ENCODE peak calls at places on chromosome 18, in four cellular contexts. S is kidney epithelial cell, K is kidney, Z is dorsolateral prefrontal cortex. A is an unnamed sample.

GRCh38 chr18:23619388-23619873 is 33.1 kb upstream of the NPC1 start:
- DNase-seq in S (no peak), K (no peak), Z (peak; percentile 47), A (no peak)

GRCh38 chr18:43665239-43665788 is 388.0 kb upstream of the SYT4 start:
- DNase-seq in S (peak; percentile 67), Z (no peak), K (no peak), A (no peak)

GRCh38 chr18:63273170-63273925 is 46.2 kb downstream of the BCL2 start:
- DNase-seq in Z (no peak), S (no peak), K (no peak), A (no peak)

GRCh38 chr18:61334951-61335736 is 1.9 kb downstream of the CDH20 start:
- DNase-seq in K (no peak), S (no peak), Z (peak; percentile 53), A (no peak)

GRCh38 chr18:58183226-58183625 is 139.2 kb downstream of the NEDD4L start:
- DNase-seq in S (no peak), Z (no peak), K (no peak), A (no peak)

GRCh38 chr18:26706796-26707406 is 158.5 kb upstream of the KCTD1 start:
- DNase-seq in S (no peak), Z (no peak), K (no peak), A (no peak)

GRCh38 chr18:24633121-24633520 is 172.7 kb downstream of the HRH4 start:
- DNase-seq in Z (no peak), K (no peak), S (peak; percentile 26), A (no peak)

GRCh38 chr18:6714027-6714426 is 15.5 kb upstream of the ARHGAP28 start:
- DNase-seq in Z (no peak), S (no peak), K (no peak), A (no peak)

GRCh38 chr18:44098551-44099098 is 582.1 kb upstream of the SETBP1 start:
- DNase-seq in S (no peak), Z (no peak), K (no peak), A (peak; percentile 3)

GRCh38 chr18:12694032-12694431 is 8.5 kb downstream of the CEP76 start:
- DNase-seq in Z (no peak), S (no peak), K (no peak), A (no peak)

GRCh38 chr18:63236990-63237389 is 82.6 kb downstream of the BCL2 start:
- DNase-seq in Z (no peak), K (peak; percentile 75), S (no peak), A (no peak)

GRCh38 chr18:76258209-76258608 is 236.8 kb downstream of the ZNF516 start:
- DNase-seq in Z (no peak), S (no peak), K (no peak), A (no peak)

GRCh38 chr18:25349131-25349925 is 2.6 kb downstream of the ZNF521 start:
- DNase-seq in K (no peak), Z (peak; percentile 61), S (no peak), A (peak; percentile 53)

GRCh38 chr18:57223160-57223870 is 76.4 kb downstream of the BOD1L2 start:
- DNase-seq in K (no peak), Z (no peak), S (peak; percentile 81), A (no peak)

GRCh38 chr18:2994603-2995432 is 18.1 kb downstream of the LPIN2 start:
- DNase-seq in Z (no peak), K (no peak), S (no peak), A (peak; percentile 52)

GRCh38 chr18:6731197-6731596 is 1.7 kb downstream of the ARHGAP28 start:
- DNase-seq in K (no peak), Z (no peak), S (no peak), A (no peak)

GRCh38 chr18:34122724-34123334 is 101.9 kb downstream of the NOL4 start:
- DNase-seq in K (no peak), S (peak; percentile 9), Z (no peak), A (peak; percentile 47)

GRCh38 chr18:35415511-35416427 is 38.6 kb upstream of the ZNF396 start:
- DNase-seq in K (no peak), S (no peak), Z (no peak), A (no peak)

GRCh38 chr18:30940952-30941539 is 101.5 kb downstream of the DSC3 start:
- DNase-seq in Z (no peak), S (no peak), K (no peak), A (no peak)

GRCh38 chr18:12460874-12461273 is 53.1 kb downstream of the PRELID3A start:
- DNase-seq in S (no peak), Z (no peak), K (no peak), A (no peak)

GRCh38 chr18:27862056-27862682 is 314.8 kb downstream of the CDH2 start:
- DNase-seq in Z (no peak), K (no peak), S (no peak), A (no peak)

GRCh38 chr18:79478484-79479113 is 82.9 kb downstream of the NFATC1 start:
- DNase-seq in Z (no peak), S (no peak), K (peak; percentile 70), A (no peak)

GRCh38 chr18:59220784-59221765 is 1.1 kb downstream of the GRP start:
- DNase-seq in K (no peak), S (no peak), Z (no peak), A (no peak)

GRCh38 chr18:60372598-60372997 is at the start of gene MC4R:
- DNase-seq in S (peak; percentile 67), K (no peak), Z (peak; percentile 65), A (no peak)

GRCh38 chr18:45962866-45963265 is 4.3 kb downstream of the EPG5 start:
- DNase-seq in K (no peak), Z (no peak), S (peak; percentile 55), A (no peak)

GRCh38 chr18:45962461-45962860 is 4.7 kb downstream of the EPG5 start:
- DNase-seq in K (no peak), S (peak; percentile 89), Z (no peak), A (no peak)

GRCh38 chr18:45967007-45967706 is at the start of gene EPG5:
- DNase-seq in S (peak; percentile 86), Z (peak; percentile 96), K (peak; percentile 98), A (peak; percentile 89)
- TF ChIP-seq CTCF in S (no peak), Z (peak; percentile 51), K (no peak), A (no peak)

GRCh38 chr18:29007986-29008654 is 831.2 kb upstream of the CDH2 start:
- DNase-seq in Z (no peak), K (no peak), S (no peak), A (no peak)
- TF ChIP-seq CTCF in Z (no peak), K (no peak), S (no peak), A (no peak)

DNA sequence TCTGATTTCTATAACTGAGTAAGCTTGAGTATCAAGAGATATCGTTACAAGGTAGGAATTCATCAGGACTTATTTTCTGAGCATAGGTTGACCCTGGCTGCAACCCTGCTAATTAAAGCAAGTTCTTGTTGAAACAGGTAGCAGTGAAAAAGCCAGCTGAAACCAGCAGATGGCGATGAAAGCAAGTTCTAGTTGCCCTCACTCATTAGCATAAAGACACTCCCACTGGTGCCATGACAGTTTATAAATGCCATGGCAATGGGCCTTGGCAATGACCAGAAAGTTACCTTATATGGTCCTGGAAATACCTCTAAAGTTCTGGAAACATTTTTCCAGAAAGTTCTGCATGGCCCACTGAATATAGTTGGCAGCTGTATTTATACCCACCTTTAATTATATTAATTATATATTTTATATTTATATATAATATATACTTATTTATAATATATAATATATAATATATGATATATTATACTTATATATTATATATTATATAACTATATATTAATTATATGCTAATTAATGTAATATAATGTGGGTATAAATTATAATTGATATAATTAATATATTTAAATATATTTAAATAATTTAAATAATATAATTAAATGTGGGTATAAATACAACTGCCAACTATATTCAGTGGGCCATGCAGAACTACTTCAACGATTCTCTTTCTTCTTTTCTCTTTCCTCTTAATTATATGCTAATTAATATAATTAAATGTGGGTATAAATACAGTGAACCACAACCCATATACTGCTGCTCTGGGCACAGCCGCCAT is 188.0 kb downstream of the CDH7 start:
- DNase-seq in Z (no peak), K (no peak), S (no peak), A (no peak)
- TF ChIP-seq CTCF in Z (no peak), K (no peak), S (peak; percentile 42), A (no peak)

DNA sequence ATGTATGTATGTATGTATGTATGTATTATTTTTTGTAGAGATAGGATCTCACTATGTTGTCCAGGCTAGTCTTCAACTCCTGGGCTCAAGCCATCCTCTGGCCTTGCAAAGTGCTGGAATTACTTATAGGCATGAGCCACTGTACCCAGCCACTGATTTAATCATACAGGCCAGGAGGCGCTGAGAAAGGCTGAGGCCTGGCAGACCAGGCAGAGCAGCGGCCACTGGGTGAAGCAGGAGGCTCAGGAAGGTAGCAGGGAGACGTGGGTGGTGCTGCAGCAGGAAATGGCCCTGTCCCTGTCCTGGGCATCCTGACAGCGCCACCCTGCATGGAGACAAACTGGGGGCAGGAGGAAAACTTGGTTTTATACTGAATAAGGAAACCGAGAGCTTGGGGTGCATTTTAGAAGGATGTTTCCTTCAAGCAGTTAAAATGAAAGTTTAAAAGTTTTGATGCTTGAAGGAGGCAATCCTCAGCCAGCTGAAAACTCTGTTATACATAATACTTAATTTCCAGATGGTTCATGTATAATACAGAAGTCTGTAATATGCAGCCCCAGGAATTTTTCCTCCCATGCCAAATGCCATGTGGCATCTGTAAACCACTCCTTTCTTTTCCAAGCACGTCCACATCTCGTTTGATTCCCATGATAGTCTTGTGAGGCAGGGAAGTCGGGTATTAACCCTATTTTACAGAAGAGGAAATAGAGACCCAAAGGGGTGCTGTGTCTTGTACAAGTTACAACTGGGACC is 182.4 kb downstream of the CELF4 start:
- DNase-seq in S (no peak), K (no peak), Z (no peak), A (no peak)
- TF ChIP-seq CTCF in S (no peak), K (no peak), Z (no peak), A (no peak)

DNA sequence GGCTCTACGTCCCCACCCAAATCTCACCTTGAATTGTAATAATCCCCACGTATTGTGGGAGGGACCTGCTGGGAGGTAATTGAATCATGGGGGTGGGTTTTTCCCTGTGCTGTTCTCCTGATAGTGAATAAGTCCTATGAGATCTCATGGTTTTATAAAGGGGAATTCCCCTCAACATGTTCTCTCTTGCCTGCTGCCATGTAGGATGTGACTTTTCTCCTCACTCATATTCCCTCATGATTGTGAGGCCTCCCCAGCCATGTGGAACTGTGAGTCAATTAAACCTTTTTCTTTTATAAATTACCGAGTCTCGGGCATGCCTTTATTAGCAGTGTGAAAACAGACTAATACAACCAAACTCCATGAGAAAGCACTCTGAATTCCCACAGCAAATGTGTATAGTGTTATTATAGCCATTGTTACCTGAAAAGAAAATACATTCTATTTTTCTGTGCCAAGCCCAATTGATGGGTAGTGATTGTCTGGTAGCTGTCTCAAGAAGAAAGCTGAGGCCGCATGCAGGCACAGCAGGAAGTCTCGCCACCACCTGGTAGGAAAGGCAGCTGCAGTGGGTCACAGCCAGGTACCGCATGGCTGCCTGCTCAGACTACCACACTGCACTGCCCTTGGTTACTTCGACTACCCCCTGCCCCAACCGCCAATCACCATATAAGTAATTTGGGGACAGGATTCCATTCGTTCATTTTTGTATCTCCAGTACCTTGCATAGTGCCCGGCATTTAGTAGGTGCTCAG is 10.3 kb upstream of the ZBTB7C start:
- DNase-seq in S (no peak), K (no peak), Z (no peak), A (no peak)
- TF ChIP-seq CTCF in S (peak; percentile 12), K (no peak), Z (no peak), A (no peak)

GRCh38 chr18:50201476-50201875 is 6.5 kb upstream of the MYO5B start:
- DNase-seq in Z (no peak), S (no peak), K (no peak), A (no peak)
- TF ChIP-seq CTCF in Z (no peak), S (no peak), K (no peak), A (no peak)

A was measured in GM20000.